ENCODE peak calls at places on chromosomes 1 and 21, in seven cellular contexts. One of them, this sample, is unnamed.

GRCh38 chr1:17672226-17672625 is 82.9 kb upstream of the ACTL8 start:
- DNase-seq in ovary: no peak
- DNase-seq in Calu3: no peak
- DNase-seq in heart right ventricle: no peak
- DNase-seq in astrocyte of the cerebellum: no peak
- DNase-seq in thyroid gland: no peak
- DNase-seq in B cell: no peak
- DNase-seq in this sample: no peak

GRCh38 chr1:19644761-19645543 is 841 bp downstream of the NBL1 start:
- DNase-seq in B cell: peak; percentile 45
- DNase-seq in astrocyte of the cerebellum: no peak
- DNase-seq in Calu3: no peak
- DNase-seq in heart right ventricle: peak; percentile 41
- DNase-seq in thyroid gland: no peak
- DNase-seq in ovary: peak; percentile 58
- DNase-seq in this sample: no peak

GRCh38 chr1:109161836-109162606 is 48.1 kb downstream of the ELAPOR1 start:
- DNase-seq in heart right ventricle: no peak
- DNase-seq in ovary: no peak
- DNase-seq in astrocyte of the cerebellum: no peak
- DNase-seq in thyroid gland: peak; percentile 74
- DNase-seq in B cell: no peak
- DNase-seq in Calu3: no peak
- DNase-seq in this sample: peak; percentile 87

GRCh38 chr1:23556661-23557470 is 2.4 kb downstream of the ID3 start:
- DNase-seq in heart right ventricle: no peak
- DNase-seq in astrocyte of the cerebellum: peak; percentile 57
- DNase-seq in B cell: no peak
- DNase-seq in thyroid gland: peak; percentile 49
- DNase-seq in Calu3: no peak
- DNase-seq in ovary: no peak
- DNase-seq in this sample: peak; percentile 54

GRCh38 chr1:211892577-211892976 is 62.0 kb upstream of the LPGAT1 start:
- DNase-seq in astrocyte of the cerebellum: no peak
- DNase-seq in thyroid gland: no peak
- DNase-seq in Calu3: no peak
- DNase-seq in B cell: no peak
- DNase-seq in heart right ventricle: no peak
- DNase-seq in ovary: no peak
- DNase-seq in this sample: no peak

GRCh38 chr1:145983206-145983675 is 13.1 kb downstream of the TXNIP start:
- DNase-seq in B cell: no peak
- DNase-seq in ovary: peak; percentile 24
- DNase-seq in heart right ventricle: no peak
- DNase-seq in astrocyte of the cerebellum: no peak
- DNase-seq in Calu3: no peak
- DNase-seq in thyroid gland: peak; percentile 76
- DNase-seq in this sample: no peak

GRCh38 chr1:214957330-214958137 is 125.0 kb upstream of the KCNK2 start:
- DNase-seq in ovary: no peak
- DNase-seq in astrocyte of the cerebellum: peak; percentile 95
- DNase-seq in Calu3: no peak
- DNase-seq in heart right ventricle: no peak
- DNase-seq in thyroid gland: no peak
- DNase-seq in B cell: no peak
- DNase-seq in this sample: peak; percentile 99

GRCh38 chr1:89352421-89352820 is 11.4 kb upstream of the GBP6 start:
- DNase-seq in thyroid gland: no peak
- DNase-seq in astrocyte of the cerebellum: no peak
- DNase-seq in B cell: no peak
- DNase-seq in heart right ventricle: no peak
- DNase-seq in ovary: no peak
- DNase-seq in Calu3: no peak
- DNase-seq in this sample: no peak

GRCh38 chr1:9449106-9449627 is 90.1 kb upstream of the SLC25A33 start:
- DNase-seq in astrocyte of the cerebellum: no peak
- DNase-seq in heart right ventricle: peak; percentile 48
- DNase-seq in B cell: no peak
- DNase-seq in Calu3: no peak
- DNase-seq in ovary: no peak
- DNase-seq in thyroid gland: peak; percentile 41
- DNase-seq in this sample: peak; percentile 36

GRCh38 chr1:1683104-1683905 is 9.3 kb downstream of the SLC35E2B start:
- DNase-seq in astrocyte of the cerebellum: no peak
- DNase-seq in ovary: no peak
- DNase-seq in thyroid gland: no peak
- DNase-seq in B cell: no peak
- DNase-seq in heart right ventricle: no peak
- DNase-seq in Calu3: no peak
- DNase-seq in this sample: no peak

GRCh38 chr1:184888505-184888904 is 85.8 kb downstream of the NIBAN1 start:
- DNase-seq in thyroid gland: no peak
- DNase-seq in heart right ventricle: no peak
- DNase-seq in Calu3: no peak
- DNase-seq in ovary: no peak
- DNase-seq in astrocyte of the cerebellum: no peak
- DNase-seq in B cell: no peak
- DNase-seq in this sample: peak; percentile 34

GRCh38 chr1:226912587-226913176 is 27.4 kb upstream of the COQ8A start:
- DNase-seq in thyroid gland: peak; percentile 68
- DNase-seq in Calu3: peak; percentile 82
- DNase-seq in B cell: peak; percentile 51
- DNase-seq in astrocyte of the cerebellum: no peak
- DNase-seq in ovary: peak; percentile 55
- DNase-seq in heart right ventricle: peak; percentile 66
- DNase-seq in this sample: no peak

GRCh38 chr1:116556289-116557006 is 14.4 kb downstream of the CD58 start:
- DNase-seq in thyroid gland: no peak
- DNase-seq in heart right ventricle: peak; percentile 43
- DNase-seq in B cell: peak; percentile 53
- DNase-seq in ovary: no peak
- DNase-seq in astrocyte of the cerebellum: peak; percentile 91
- DNase-seq in Calu3: peak; percentile 76
- DNase-seq in this sample: no peak

GRCh38 chr1:78229344-78229743 is 183.6 kb downstream of the GIPC2 start:
- DNase-seq in Calu3: peak; percentile 28
- DNase-seq in astrocyte of the cerebellum: peak; percentile 44
- DNase-seq in ovary: no peak
- DNase-seq in thyroid gland: no peak
- DNase-seq in heart right ventricle: no peak
- DNase-seq in B cell: no peak
- DNase-seq in this sample: peak; percentile 47

GRCh38 chr21:34900376-34900775 is 148.7 kb downstream of the RUNX1 start:
- DNase-seq in thyroid gland: no peak
- DNase-seq in heart right ventricle: no peak
- DNase-seq in ovary: no peak
- DNase-seq in B cell: no peak
- DNase-seq in Calu3: no peak
- DNase-seq in astrocyte of the cerebellum: no peak
- DNase-seq in this sample: no peak

GRCh38 chr1:212665241-212666115 is 34.2 kb downstream of the BATF3 start:
- DNase-seq in thyroid gland: peak; percentile 74
- DNase-seq in Calu3: peak; percentile 91
- DNase-seq in heart right ventricle: peak; percentile 85
- DNase-seq in ovary: peak; percentile 62
- DNase-seq in astrocyte of the cerebellum: peak; percentile 57
- DNase-seq in B cell: peak; percentile 87
- DNase-seq in this sample: no peak

GRCh38 chr1:224621813-224622682 is 5.9 kb downstream of the CNIH3 start:
- DNase-seq in B cell: no peak
- DNase-seq in heart right ventricle: no peak
- DNase-seq in Calu3: no peak
- DNase-seq in thyroid gland: no peak
- DNase-seq in ovary: no peak
- DNase-seq in astrocyte of the cerebellum: no peak
- DNase-seq in this sample: no peak

GRCh38 chr1:156677616-156678596 is 699 bp upstream of the NES start:
- DNase-seq in thyroid gland: peak; percentile 37
- DNase-seq in ovary: peak; percentile 68
- DNase-seq in astrocyte of the cerebellum: peak; percentile 55
- DNase-seq in heart right ventricle: peak; percentile 87
- DNase-seq in B cell: peak; percentile 63
- DNase-seq in Calu3: peak; percentile 70
- DNase-seq in this sample: no peak

GRCh38 chr1:179034720-179035119 is 9.0 kb downstream of the FAM20B start:
- DNase-seq in astrocyte of the cerebellum: peak; percentile 54
- DNase-seq in thyroid gland: no peak
- DNase-seq in B cell: peak; percentile 44
- DNase-seq in Calu3: no peak
- DNase-seq in ovary: no peak
- DNase-seq in heart right ventricle: no peak
- DNase-seq in this sample: peak; percentile 58

GRCh38 chr21:44948426-44949120 is 8.7 kb downstream of the SLX9 start:
- DNase-seq in astrocyte of the cerebellum: no peak
- DNase-seq in heart right ventricle: no peak
- DNase-seq in thyroid gland: no peak
- DNase-seq in B cell: no peak
- DNase-seq in ovary: no peak
- DNase-seq in Calu3: no peak
- DNase-seq in this sample: no peak

DNA sequence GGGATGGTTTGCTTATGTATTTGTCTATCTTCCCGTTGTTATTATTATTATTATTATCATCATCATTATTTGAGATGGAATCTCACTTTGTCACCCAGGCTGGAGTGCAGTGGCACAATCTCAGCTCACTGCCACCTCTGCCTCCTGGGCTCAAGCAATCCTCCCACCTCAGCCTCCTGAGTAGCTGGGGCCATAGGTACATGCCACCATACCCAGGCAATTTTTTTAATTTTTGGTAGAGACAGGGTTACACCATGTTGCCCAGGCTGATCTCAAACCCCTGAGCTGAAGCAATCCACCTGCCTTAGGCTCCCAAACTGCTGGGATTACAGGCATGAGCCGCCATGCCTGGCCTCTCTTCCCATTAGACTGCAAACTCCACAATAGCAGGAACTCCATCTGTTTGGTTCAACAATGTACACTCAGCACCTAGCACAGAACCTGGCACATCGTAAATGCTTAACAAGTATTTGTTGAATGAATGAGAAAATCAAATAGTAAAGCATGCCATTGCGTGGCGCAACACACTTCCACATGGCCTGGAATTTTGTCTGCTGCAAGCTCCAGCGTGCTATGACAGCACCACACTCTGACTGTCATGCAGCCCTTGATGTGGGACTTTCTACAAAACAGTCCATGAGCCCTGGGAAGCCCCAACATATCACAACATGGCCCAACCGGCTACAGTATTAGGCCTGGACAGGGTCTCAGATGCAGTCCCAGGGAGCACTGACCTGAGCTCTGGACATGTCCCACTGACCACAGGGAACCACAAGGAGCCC is 3.8 kb upstream of the TINAGL1 start:
- DNase-seq in heart right ventricle: no peak
- DNase-seq in thyroid gland: no peak
- DNase-seq in astrocyte of the cerebellum: no peak
- DNase-seq in B cell: no peak
- DNase-seq in ovary: no peak
- DNase-seq in Calu3: no peak
- DNase-seq in this sample: no peak
- TF ChIP-seq CTCF in heart right ventricle: no peak
- TF ChIP-seq CTCF in thyroid gland: no peak
- TF ChIP-seq CTCF in astrocyte of the cerebellum: no peak
- TF ChIP-seq CTCF in B cell: no peak
- TF ChIP-seq CTCF in ovary: no peak
- TF ChIP-seq CTCF in Calu3: no peak
- TF ChIP-seq CTCF in this sample: no peak

DNA sequence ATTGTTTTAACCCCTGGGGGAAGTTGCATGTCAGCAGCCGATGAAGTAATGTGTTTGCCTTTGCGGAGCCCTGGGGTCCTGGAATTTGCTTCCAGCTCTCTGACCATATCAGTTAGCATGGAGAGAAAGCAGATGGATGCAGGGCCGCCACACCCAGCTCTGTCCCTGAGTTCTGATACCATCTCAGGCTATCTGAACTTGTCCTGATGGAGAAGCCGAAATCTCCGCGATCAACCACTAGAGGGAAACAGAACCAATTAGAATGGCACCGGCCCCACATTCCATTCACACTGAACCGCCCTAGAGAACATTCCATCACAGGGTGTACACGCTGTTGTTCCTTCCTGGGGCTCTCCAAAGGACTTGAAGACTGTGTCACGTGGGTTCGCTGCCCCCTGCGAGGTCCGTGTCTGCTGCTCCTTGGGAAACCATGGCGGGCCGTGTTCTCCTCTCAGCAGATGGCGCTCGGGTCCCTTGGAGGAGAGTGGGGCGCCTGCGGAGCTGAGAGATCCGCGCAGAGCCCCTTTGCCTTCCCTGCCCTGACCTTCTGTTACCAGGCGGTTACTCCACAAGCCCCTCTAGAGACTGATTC is 75.4 kb downstream of the ABCA4 start:
- DNase-seq in Calu3: peak; percentile 89
- DNase-seq in heart right ventricle: peak; percentile 94
- DNase-seq in thyroid gland: peak; percentile 98
- DNase-seq in astrocyte of the cerebellum: peak; percentile 97
- DNase-seq in ovary: peak; percentile 85
- DNase-seq in B cell: peak; percentile 20
- DNase-seq in this sample: peak; percentile 93
- TF ChIP-seq CTCF in Calu3: no peak
- TF ChIP-seq CTCF in heart right ventricle: peak; percentile 50
- TF ChIP-seq CTCF in thyroid gland: peak; percentile 54
- TF ChIP-seq CTCF in astrocyte of the cerebellum: peak; percentile 79
- TF ChIP-seq CTCF in ovary: peak; percentile 70
- TF ChIP-seq CTCF in B cell: no peak
- TF ChIP-seq CTCF in this sample: peak; percentile 63

DNA sequence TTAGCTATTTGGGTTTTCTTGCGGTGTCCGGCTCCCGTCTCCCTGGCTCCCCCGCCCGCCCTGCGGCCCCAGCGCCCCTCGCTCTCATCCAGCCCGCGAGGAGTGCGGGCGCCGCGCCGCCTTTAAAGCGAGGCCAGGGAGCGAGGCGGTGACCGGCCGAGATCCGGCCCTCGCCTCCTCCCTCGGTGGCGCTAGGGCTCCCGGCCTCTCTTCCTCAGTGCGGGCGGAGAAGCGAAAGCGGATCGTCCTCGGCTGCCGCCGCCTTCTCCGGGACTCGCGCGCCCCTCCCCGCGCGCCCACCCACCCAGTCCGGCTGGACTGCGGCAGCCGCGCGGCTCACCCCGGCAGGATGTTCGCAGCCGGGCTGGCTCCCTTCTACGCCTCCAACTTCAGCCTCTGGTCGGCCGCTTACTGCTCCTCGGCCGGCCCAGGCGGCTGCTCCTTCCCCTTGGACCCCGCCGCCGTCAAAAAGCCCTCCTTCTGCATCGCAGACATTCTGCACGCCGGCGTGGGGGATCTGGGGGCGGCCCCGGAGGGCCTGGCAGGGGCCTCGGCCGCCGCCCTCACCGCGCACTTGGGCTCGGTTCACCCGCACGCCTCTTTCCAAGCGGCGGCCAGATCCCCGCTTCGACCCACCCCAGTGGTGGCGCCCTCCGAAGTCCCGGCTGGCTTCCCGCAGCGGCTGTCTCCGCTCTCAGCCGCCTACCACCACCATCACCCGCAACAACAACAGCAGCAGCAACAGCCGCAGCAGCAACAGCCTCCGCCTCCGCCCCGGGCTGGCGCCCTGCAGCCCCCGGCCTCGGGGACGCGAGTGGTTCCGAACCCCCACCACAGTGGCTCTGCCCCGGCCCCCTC is 495 bp downstream of the HLX start:
- DNase-seq in Calu3: peak; percentile 53
- DNase-seq in B cell: peak; percentile 65
- DNase-seq in ovary: peak; percentile 47
- DNase-seq in thyroid gland: peak; percentile 38
- DNase-seq in heart right ventricle: peak; percentile 43
- DNase-seq in astrocyte of the cerebellum: no peak
- DNase-seq in this sample: no peak
- TF ChIP-seq CTCF in Calu3: no peak
- TF ChIP-seq CTCF in B cell: no peak
- TF ChIP-seq CTCF in ovary: no peak
- TF ChIP-seq CTCF in thyroid gland: no peak
- TF ChIP-seq CTCF in heart right ventricle: no peak
- TF ChIP-seq CTCF in astrocyte of the cerebellum: no peak
- TF ChIP-seq CTCF in this sample: peak; percentile 35

GRCh38 chr1:88029142-88029541 is 654.9 kb upstream of the PKN2 start:
- DNase-seq in heart right ventricle: no peak
- DNase-seq in Calu3: peak; percentile 26
- DNase-seq in B cell: no peak
- DNase-seq in ovary: no peak
- DNase-seq in astrocyte of the cerebellum: no peak
- DNase-seq in thyroid gland: no peak
- DNase-seq in this sample: no peak
- TF ChIP-seq CTCF in heart right ventricle: no peak
- TF ChIP-seq CTCF in Calu3: no peak
- TF ChIP-seq CTCF in B cell: no peak
- TF ChIP-seq CTCF in ovary: no peak
- TF ChIP-seq CTCF in astrocyte of the cerebellum: peak; percentile 3
- TF ChIP-seq CTCF in thyroid gland: no peak
- TF ChIP-seq CTCF in this sample: no peak